ENCODE peak calls at places on chromosomes 2 and 18, in four cellular contexts. D is hypothalamus; G is activated T-cell treated with anti-CD3 and anti-CD28 coated beads, Interleukin-2, amount 50 U/mL, for 1 hour; E is activated CD4-positive, alpha-beta T cell treated with anti-CD3 and anti-CD28 coated beads, Interleukin-2, amount 50 U/mL, for 24 hours. T is an unnamed sample.

GRCh38 chr2:95271381-95271971 is 2.8 kb upstream of the PROM2 start:
- DNase-seq in D (no peak), E (no peak), G (no peak), T (no peak)

GRCh38 chr2:190382851-190383250 is 25.3 kb upstream of the MFSD6 start:
- DNase-seq in D (no peak), E (peak; percentile 45), G (no peak), T (peak; percentile 22)

GRCh38 chr2:127219716-127220090 is 396 bp downstream of the CYP27C1 start:
- DNase-seq in G (peak; percentile 24), D (no peak), E (no peak), T (no peak)

GRCh38 chr18:40529478-40529877 is 1425.6 kb upstream of the PIK3C3 start:
- DNase-seq in G (no peak), D (no peak), E (no peak), T (no peak)

GRCh38 chr18:8299054-8299708 is 310.1 kb upstream of the RAB12 start:
- DNase-seq in G (no peak), D (no peak), E (no peak), T (no peak)

GRCh38 chr18:9992988-9993845 is 79.4 kb downstream of the VAPA start:
- DNase-seq in D (no peak), G (no peak), E (no peak), T (no peak)

GRCh38 chr2:230640540-230641011 is 72.1 kb upstream of the CAB39 start:
- DNase-seq in G (no peak), D (no peak), E (no peak), T (no peak)

GRCh38 chr2:64727843-64728463 is 74.2 kb upstream of the SERTAD2 start:
- DNase-seq in E (no peak), G (no peak), D (no peak), T (no peak)

GRCh38 chr18:9513971-9514512 is 38.7 kb downstream of the RALBP1 start:
- DNase-seq in G (no peak), D (no peak), E (no peak), T (no peak)

GRCh38 chr2:164692114-164692513 is 70.8 kb upstream of the GRB14 start:
- DNase-seq in E (no peak), D (no peak), G (no peak), T (no peak)

GRCh38 chr2:158321264-158321663 is 135.3 kb downstream of the CCDC148 start:
- DNase-seq in D (no peak), G (no peak), E (no peak), T (no peak)

GRCh38 chr2:152453129-152453642 is 118.2 kb downstream of the FMNL2 start:
- DNase-seq in G (no peak), D (no peak), E (no peak), T (no peak)

GRCh38 chr2:11748018-11748860 is 1.8 kb downstream of the LPIN1 start:
- DNase-seq in D (no peak), G (no peak), E (no peak), T (no peak)

GRCh38 chr2:241850544-241851324 is 8.0 kb downstream of the PDCD1 start:
- DNase-seq in D (no peak), E (no peak), G (no peak), T (no peak)

GRCh38 chr2:218063541-218064295 is 5.3 kb upstream of the RUFY4 start:
- DNase-seq in G (no peak), D (no peak), E (no peak), T (peak; percentile 23)

GRCh38 chr18:13912601-13913000 is 2.7 kb downstream of the MC2R start:
- DNase-seq in E (no peak), D (no peak), G (no peak), T (no peak)

GRCh38 chr2:95386031-95386430 is 16.5 kb upstream of the FAHD2A start:
- DNase-seq in G (no peak), E (no peak), D (no peak), T (no peak)

GRCh38 chr18:61237529-61237928 is 95.7 kb upstream of the CDH20 start:
- DNase-seq in G (no peak), D (no peak), E (no peak), T (no peak)

GRCh38 chr2:96265349-96265839 is 403 bp downstream of the TMEM127 start:
- DNase-seq in D (peak; percentile 47), E (peak; percentile 18), G (peak; percentile 57), T (no peak)

GRCh38 chr18:46156838-46157237 is 52.7 kb downstream of the HAUS1 start:
- DNase-seq in G (no peak), D (no peak), E (no peak), T (no peak)

GRCh38 chr2:7180641-7181370 is 263.6 kb downstream of the RNF144A start:
- DNase-seq in G (no peak), D (no peak), E (no peak), T (no peak)

GRCh38 chr2:225337183-225337582 is 62.3 kb upstream of the NYAP2 start:
- DNase-seq in E (no peak), G (no peak), D (no peak), T (no peak)

GRCh38 chr2:30278419-30278818 is 47.1 kb downstream of the LBH start:
- DNase-seq in G (no peak), D (no peak), E (no peak), T (no peak)

GRCh38 chr2:73111300-73112025 is 1.3 kb downstream of the RAB11FIP5 start:
- DNase-seq in E (no peak), G (peak; percentile 30), D (no peak), T (no peak)